ENCODE peak calls at places on chromosomes 4 and X, in six cellular contexts. One of them, this sample, is unnamed.

GRCh38 chrX:103823591-103823990 is 8.5 kb downstream of the RAB9B start:
- DNase-seq in GM23338: no peak
- DNase-seq in fibroblast of pulmonary artery: no peak
- DNase-seq in mesothelial cell of epicardium: no peak
- DNase-seq in stimulated activated CD4-positive, alpha-beta T cell treated with anti-CD3 and anti-CD28 coated beads, Interleukin-15, amount 100 ng/mL, for 1 hour: no peak
- DNase-seq in activated naive CD4-positive, alpha-beta T cell treated with anti-CD3 and anti-CD28 coated beads, Interleukin-2, amount 10 ng/mL, durations not matched to agents 7 days and 5 days: no peak
- DNase-seq in this sample: no peak

GRCh38 chrX:147405764-147406163 is 506.0 kb upstream of the FMR1 start:
- DNase-seq in GM23338: no peak
- DNase-seq in fibroblast of pulmonary artery: no peak
- DNase-seq in mesothelial cell of epicardium: no peak
- DNase-seq in stimulated activated CD4-positive, alpha-beta T cell treated with anti-CD3 and anti-CD28 coated beads, Interleukin-15, amount 100 ng/mL, for 1 hour: no peak
- DNase-seq in activated naive CD4-positive, alpha-beta T cell treated with anti-CD3 and anti-CD28 coated beads, Interleukin-2, amount 10 ng/mL, durations not matched to agents 7 days and 5 days: no peak
- DNase-seq in this sample: no peak

GRCh38 chrX:84735025-84735424 is 232.8 kb upstream of the HDX start:
- DNase-seq in GM23338: no peak
- DNase-seq in fibroblast of pulmonary artery: no peak
- DNase-seq in mesothelial cell of epicardium: no peak
- DNase-seq in stimulated activated CD4-positive, alpha-beta T cell treated with anti-CD3 and anti-CD28 coated beads, Interleukin-15, amount 100 ng/mL, for 1 hour: no peak
- DNase-seq in activated naive CD4-positive, alpha-beta T cell treated with anti-CD3 and anti-CD28 coated beads, Interleukin-2, amount 10 ng/mL, durations not matched to agents 7 days and 5 days: no peak
- DNase-seq in this sample: no peak

GRCh38 chr4:158314756-158315487 is 104.6 kb downstream of the TMEM144 start:
- DNase-seq in GM23338: no peak
- DNase-seq in fibroblast of pulmonary artery: peak
- DNase-seq in mesothelial cell of epicardium: no peak
- DNase-seq in stimulated activated CD4-positive, alpha-beta T cell treated with anti-CD3 and anti-CD28 coated beads, Interleukin-15, amount 100 ng/mL, for 1 hour: no peak
- DNase-seq in activated naive CD4-positive, alpha-beta T cell treated with anti-CD3 and anti-CD28 coated beads, Interleukin-2, amount 10 ng/mL, durations not matched to agents 7 days and 5 days: no peak
- DNase-seq in this sample: no peak

GRCh38 chr4:38860788-38861424 is 4.3 kb upstream of the TLR6 start:
- DNase-seq in GM23338: peak
- DNase-seq in fibroblast of pulmonary artery: peak
- DNase-seq in mesothelial cell of epicardium: no peak
- DNase-seq in stimulated activated CD4-positive, alpha-beta T cell treated with anti-CD3 and anti-CD28 coated beads, Interleukin-15, amount 100 ng/mL, for 1 hour: peak
- DNase-seq in activated naive CD4-positive, alpha-beta T cell treated with anti-CD3 and anti-CD28 coated beads, Interleukin-2, amount 10 ng/mL, durations not matched to agents 7 days and 5 days: peak
- DNase-seq in this sample: peak

GRCh38 chrX:45200741-45201234 is at the start of gene DIPK2B:
- DNase-seq in GM23338: no peak
- DNase-seq in fibroblast of pulmonary artery: no peak
- DNase-seq in mesothelial cell of epicardium: no peak
- DNase-seq in stimulated activated CD4-positive, alpha-beta T cell treated with anti-CD3 and anti-CD28 coated beads, Interleukin-15, amount 100 ng/mL, for 1 hour: no peak
- DNase-seq in activated naive CD4-positive, alpha-beta T cell treated with anti-CD3 and anti-CD28 coated beads, Interleukin-2, amount 10 ng/mL, durations not matched to agents 7 days and 5 days: no peak
- DNase-seq in this sample: no peak

GRCh38 chrX:153521034-153521433 is 3.6 kb downstream of the ATP2B3 start:
- DNase-seq in GM23338: no peak
- DNase-seq in fibroblast of pulmonary artery: peak
- DNase-seq in mesothelial cell of epicardium: no peak
- DNase-seq in stimulated activated CD4-positive, alpha-beta T cell treated with anti-CD3 and anti-CD28 coated beads, Interleukin-15, amount 100 ng/mL, for 1 hour: no peak
- DNase-seq in activated naive CD4-positive, alpha-beta T cell treated with anti-CD3 and anti-CD28 coated beads, Interleukin-2, amount 10 ng/mL, durations not matched to agents 7 days and 5 days: no peak
- DNase-seq in this sample: no peak

GRCh38 chr4:121789960-121790829 is 10.9 kb upstream of the EXOSC9 start:
- DNase-seq in GM23338: no peak
- DNase-seq in fibroblast of pulmonary artery: peak
- DNase-seq in mesothelial cell of epicardium: no peak
- DNase-seq in stimulated activated CD4-positive, alpha-beta T cell treated with anti-CD3 and anti-CD28 coated beads, Interleukin-15, amount 100 ng/mL, for 1 hour: no peak
- DNase-seq in activated naive CD4-positive, alpha-beta T cell treated with anti-CD3 and anti-CD28 coated beads, Interleukin-2, amount 10 ng/mL, durations not matched to agents 7 days and 5 days: no peak
- DNase-seq in this sample: peak

GRCh38 chrX:46967547-46967946 is 55.3 kb downstream of the JADE3 start:
- DNase-seq in GM23338: no peak
- DNase-seq in fibroblast of pulmonary artery: no peak
- DNase-seq in mesothelial cell of epicardium: no peak
- DNase-seq in stimulated activated CD4-positive, alpha-beta T cell treated with anti-CD3 and anti-CD28 coated beads, Interleukin-15, amount 100 ng/mL, for 1 hour: no peak
- DNase-seq in activated naive CD4-positive, alpha-beta T cell treated with anti-CD3 and anti-CD28 coated beads, Interleukin-2, amount 10 ng/mL, durations not matched to agents 7 days and 5 days: no peak
- DNase-seq in this sample: no peak

GRCh38 chr4:62394751-62395150 is 1194.6 kb downstream of the ADGRL3 start:
- DNase-seq in GM23338: no peak
- DNase-seq in fibroblast of pulmonary artery: no peak
- DNase-seq in mesothelial cell of epicardium: no peak
- DNase-seq in stimulated activated CD4-positive, alpha-beta T cell treated with anti-CD3 and anti-CD28 coated beads, Interleukin-15, amount 100 ng/mL, for 1 hour: no peak
- DNase-seq in activated naive CD4-positive, alpha-beta T cell treated with anti-CD3 and anti-CD28 coated beads, Interleukin-2, amount 10 ng/mL, durations not matched to agents 7 days and 5 days: no peak
- DNase-seq in this sample: peak

GRCh38 chrX:41317487-41318208 is 16.3 kb upstream of the DDX3X start:
- DNase-seq in GM23338: no peak
- DNase-seq in fibroblast of pulmonary artery: peak
- DNase-seq in mesothelial cell of epicardium: no peak
- DNase-seq in stimulated activated CD4-positive, alpha-beta T cell treated with anti-CD3 and anti-CD28 coated beads, Interleukin-15, amount 100 ng/mL, for 1 hour: no peak
- DNase-seq in activated naive CD4-positive, alpha-beta T cell treated with anti-CD3 and anti-CD28 coated beads, Interleukin-2, amount 10 ng/mL, durations not matched to agents 7 days and 5 days: no peak
- DNase-seq in this sample: no peak

GRCh38 chr4:108590776-108591175 is 29.6 kb upstream of the RPL34 start:
- DNase-seq in GM23338: no peak
- DNase-seq in fibroblast of pulmonary artery: peak
- DNase-seq in mesothelial cell of epicardium: no peak
- DNase-seq in stimulated activated CD4-positive, alpha-beta T cell treated with anti-CD3 and anti-CD28 coated beads, Interleukin-15, amount 100 ng/mL, for 1 hour: no peak
- DNase-seq in activated naive CD4-positive, alpha-beta T cell treated with anti-CD3 and anti-CD28 coated beads, Interleukin-2, amount 10 ng/mL, durations not matched to agents 7 days and 5 days: no peak
- DNase-seq in this sample: no peak

GRCh38 chr4:105509291-105509690 is 35.4 kb upstream of the PPA2 start:
- DNase-seq in GM23338: no peak
- DNase-seq in fibroblast of pulmonary artery: no peak
- DNase-seq in mesothelial cell of epicardium: no peak
- DNase-seq in stimulated activated CD4-positive, alpha-beta T cell treated with anti-CD3 and anti-CD28 coated beads, Interleukin-15, amount 100 ng/mL, for 1 hour: no peak
- DNase-seq in activated naive CD4-positive, alpha-beta T cell treated with anti-CD3 and anti-CD28 coated beads, Interleukin-2, amount 10 ng/mL, durations not matched to agents 7 days and 5 days: no peak
- DNase-seq in this sample: no peak

GRCh38 chr4:4868506-4869379 is 9.3 kb downstream of the MSX1 start:
- DNase-seq in GM23338: no peak
- DNase-seq in fibroblast of pulmonary artery: no peak
- DNase-seq in mesothelial cell of epicardium: no peak
- DNase-seq in stimulated activated CD4-positive, alpha-beta T cell treated with anti-CD3 and anti-CD28 coated beads, Interleukin-15, amount 100 ng/mL, for 1 hour: no peak
- DNase-seq in activated naive CD4-positive, alpha-beta T cell treated with anti-CD3 and anti-CD28 coated beads, Interleukin-2, amount 10 ng/mL, durations not matched to agents 7 days and 5 days: no peak
- DNase-seq in this sample: no peak

GRCh38 chr4:141302926-141303325 is 82.2 kb downstream of the ZNF330 start:
- DNase-seq in GM23338: no peak
- DNase-seq in fibroblast of pulmonary artery: no peak
- DNase-seq in mesothelial cell of epicardium: no peak
- DNase-seq in stimulated activated CD4-positive, alpha-beta T cell treated with anti-CD3 and anti-CD28 coated beads, Interleukin-15, amount 100 ng/mL, for 1 hour: no peak
- DNase-seq in activated naive CD4-positive, alpha-beta T cell treated with anti-CD3 and anti-CD28 coated beads, Interleukin-2, amount 10 ng/mL, durations not matched to agents 7 days and 5 days: no peak
- DNase-seq in this sample: no peak

GRCh38 chr4:164011791-164012190 is 517.3 kb downstream of the TMA16 start:
- DNase-seq in GM23338: no peak
- DNase-seq in fibroblast of pulmonary artery: no peak
- DNase-seq in mesothelial cell of epicardium: no peak
- DNase-seq in stimulated activated CD4-positive, alpha-beta T cell treated with anti-CD3 and anti-CD28 coated beads, Interleukin-15, amount 100 ng/mL, for 1 hour: no peak
- DNase-seq in activated naive CD4-positive, alpha-beta T cell treated with anti-CD3 and anti-CD28 coated beads, Interleukin-2, amount 10 ng/mL, durations not matched to agents 7 days and 5 days: no peak
- DNase-seq in this sample: no peak

GRCh38 chrX:150828785-150829184 is 69.7 kb downstream of the CD99L2 start:
- DNase-seq in GM23338: no peak
- DNase-seq in fibroblast of pulmonary artery: no peak
- DNase-seq in mesothelial cell of epicardium: no peak
- DNase-seq in stimulated activated CD4-positive, alpha-beta T cell treated with anti-CD3 and anti-CD28 coated beads, Interleukin-15, amount 100 ng/mL, for 1 hour: no peak
- DNase-seq in activated naive CD4-positive, alpha-beta T cell treated with anti-CD3 and anti-CD28 coated beads, Interleukin-2, amount 10 ng/mL, durations not matched to agents 7 days and 5 days: no peak
- DNase-seq in this sample: no peak

GRCh38 chr4:136281889-136282288 is 1250.4 kb downstream of the PCDH18 start:
- DNase-seq in GM23338: peak
- DNase-seq in fibroblast of pulmonary artery: no peak
- DNase-seq in mesothelial cell of epicardium: no peak
- DNase-seq in stimulated activated CD4-positive, alpha-beta T cell treated with anti-CD3 and anti-CD28 coated beads, Interleukin-15, amount 100 ng/mL, for 1 hour: no peak
- DNase-seq in activated naive CD4-positive, alpha-beta T cell treated with anti-CD3 and anti-CD28 coated beads, Interleukin-2, amount 10 ng/mL, durations not matched to agents 7 days and 5 days: no peak
- DNase-seq in this sample: no peak

GRCh38 chr4:145066063-145066501 is 31.9 kb downstream of the ANAPC10 start:
- DNase-seq in GM23338: peak
- DNase-seq in fibroblast of pulmonary artery: no peak
- DNase-seq in mesothelial cell of epicardium: no peak
- DNase-seq in stimulated activated CD4-positive, alpha-beta T cell treated with anti-CD3 and anti-CD28 coated beads, Interleukin-15, amount 100 ng/mL, for 1 hour: no peak
- DNase-seq in activated naive CD4-positive, alpha-beta T cell treated with anti-CD3 and anti-CD28 coated beads, Interleukin-2, amount 10 ng/mL, durations not matched to agents 7 days and 5 days: no peak
- DNase-seq in this sample: no peak

GRCh38 chrX:52261125-52261462 is 76.4 kb downstream of the MAGED4 start:
- DNase-seq in GM23338: no peak
- DNase-seq in fibroblast of pulmonary artery: no peak
- DNase-seq in mesothelial cell of epicardium: no peak
- DNase-seq in stimulated activated CD4-positive, alpha-beta T cell treated with anti-CD3 and anti-CD28 coated beads, Interleukin-15, amount 100 ng/mL, for 1 hour: no peak
- DNase-seq in activated naive CD4-positive, alpha-beta T cell treated with anti-CD3 and anti-CD28 coated beads, Interleukin-2, amount 10 ng/mL, durations not matched to agents 7 days and 5 days: no peak
- DNase-seq in this sample: no peak

GRCh38 chr4:165612936-165613335 is 234.1 kb downstream of the CPE start:
- DNase-seq in GM23338: peak
- DNase-seq in fibroblast of pulmonary artery: no peak
- DNase-seq in mesothelial cell of epicardium: no peak
- DNase-seq in stimulated activated CD4-positive, alpha-beta T cell treated with anti-CD3 and anti-CD28 coated beads, Interleukin-15, amount 100 ng/mL, for 1 hour: no peak
- DNase-seq in activated naive CD4-positive, alpha-beta T cell treated with anti-CD3 and anti-CD28 coated beads, Interleukin-2, amount 10 ng/mL, durations not matched to agents 7 days and 5 days: no peak
- DNase-seq in this sample: no peak

GRCh38 chr4:75038376-75038775 is 105.5 kb downstream of the PARM1 start:
- DNase-seq in GM23338: no peak
- DNase-seq in fibroblast of pulmonary artery: no peak
- DNase-seq in mesothelial cell of epicardium: no peak
- DNase-seq in stimulated activated CD4-positive, alpha-beta T cell treated with anti-CD3 and anti-CD28 coated beads, Interleukin-15, amount 100 ng/mL, for 1 hour: no peak
- DNase-seq in activated naive CD4-positive, alpha-beta T cell treated with anti-CD3 and anti-CD28 coated beads, Interleukin-2, amount 10 ng/mL, durations not matched to agents 7 days and 5 days: no peak
- DNase-seq in this sample: no peak

This sample was measured in OCI-M1.